ENCODE peak calls at places on chromosomes 16 and 17, in four cellular contexts. T is neural progenitor cell, P is adrenal gland, Q is pancreas. V is an unnamed sample.

GRCh38 chr17:35801583-35802224 is 6.3 kb upstream of the MMP28 start:
- DNase-seq in T (no peak), P (peak), Q (no peak), V (no peak)

GRCh38 chr17:58755577-58756245 is at the start of gene PPM1E:
- DNase-seq in T (peak), P (peak), Q (peak), V (no peak)

GRCh38 chr16:47925811-47926460 is 229.9 kb downstream of the ABCC12 start:
- DNase-seq in T (no peak), P (no peak), Q (no peak), V (no peak)

GRCh38 chr16:15509051-15509592 is 74.7 kb downstream of the BMERB1 start:
- DNase-seq in T (no peak), P (no peak), Q (no peak), V (no peak)

GRCh38 chr16:57383276-57384247 is 11.3 kb downstream of the CX3CL1 start:
- DNase-seq in T (no peak), P (no peak), Q (no peak), V (no peak)

GRCh38 chr17:81483085-81483861 is 29.3 kb downstream of the ACTG1 start:
- DNase-seq in T (peak), P (no peak), Q (peak), V (no peak)

GRCh38 chr16:30958164-30959083 is 870 bp downstream of the SETD1A start:
- DNase-seq in T (peak), P (peak), Q (peak), V (no peak)

GRCh38 chr17:81335388-81336157 is 40.5 kb upstream of the SLC38A10 start:
- DNase-seq in T (no peak), P (no peak), Q (no peak), V (no peak)

GRCh38 chr16:20866161-20866772 is 33.9 kb downstream of the DCUN1D3 start:
- DNase-seq in T (peak), P (peak), Q (peak), V (peak)

GRCh38 chr17:49996121-49996494 is 1.1 kb upstream of the DLX3 start:
- DNase-seq in T (peak), P (no peak), Q (no peak), V (no peak)

GRCh38 chr17:32757963-32758362 is 119.0 kb downstream of the MYO1D start:
- DNase-seq in T (no peak), P (no peak), Q (no peak), V (no peak)

GRCh38 chr17:27240086-27240801 is 53.7 kb upstream of the WSB1 start:
- DNase-seq in T (no peak), P (no peak), Q (no peak), V (no peak)

GRCh38 chr16:65975049-65975708 is 391.3 kb upstream of the CDH5 start:
- DNase-seq in T (peak), P (peak), Q (no peak), V (no peak)

GRCh38 chr17:82751571-82752370 is at the start of gene TBCD:
- DNase-seq in T (peak), P (peak), Q (peak), V (peak)

GRCh38 chr16:16021020-16021419 is 71.6 kb downstream of the ABCC1 start:
- DNase-seq in T (no peak), P (no peak), Q (no peak), V (no peak)

GRCh38 chr17:47990962-47991731 is 20.2 kb downstream of the CDK5RAP3 start:
- DNase-seq in T (peak), P (no peak), Q (no peak), V (no peak)

GRCh38 chr17:22514767-22515320 is 822.5 kb downstream of the KCNJ18 start:
- DNase-seq in T (no peak), P (no peak), Q (no peak), V (no peak)

GRCh38 chr17:22516861-22517636 is 824.7 kb downstream of the KCNJ18 start:
- DNase-seq in T (no peak), P (no peak), Q (no peak), V (peak)

GRCh38 chr17:22518185-22518584 is 825.9 kb downstream of the KCNJ18 start:
- DNase-seq in T (no peak), P (no peak), Q (no peak), V (no peak)

GRCh38 chr17:22515599-22515998 is 823.3 kb downstream of the KCNJ18 start:
- DNase-seq in T (no peak), P (no peak), Q (no peak), V (peak)

DNA sequence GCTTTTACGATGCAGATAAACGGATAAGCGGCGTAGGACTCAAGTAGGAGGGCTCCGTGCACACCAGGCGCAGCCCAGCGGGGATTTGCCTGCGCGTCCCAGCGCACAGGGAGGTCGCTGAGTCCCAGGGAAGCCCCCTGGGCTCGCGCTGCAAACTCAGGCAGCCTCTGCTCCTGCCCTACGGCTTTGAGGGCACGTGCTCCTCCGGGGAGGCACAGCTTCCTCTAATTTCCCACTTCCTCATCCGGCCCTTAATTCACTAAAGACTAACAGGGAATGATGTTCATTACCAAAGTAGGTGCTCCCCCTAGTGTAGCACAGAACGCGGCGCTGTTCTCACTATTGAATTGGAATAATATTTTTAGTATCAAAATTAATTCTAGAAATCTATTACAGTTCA is 825.4 kb downstream of the KCNJ18 start:
- DNase-seq in T (no peak), P (no peak), Q (no peak), V (no peak)
- TF ChIP-seq CTCF in T (no peak), P (no peak), Q (no peak), V (no peak)

GRCh38 chr17:37830151-37830993 is 85.5 kb upstream of the HNF1B start:
- DNase-seq in T (no peak), P (no peak), Q (no peak), V (no peak)

GRCh38 chr17:37836593-37836992 is 87.6 kb upstream of the TBC1D3K start:
- DNase-seq in T (no peak), P (no peak), Q (no peak), V (no peak)

GRCh38 chr17:37831492-37831891 is 86.6 kb upstream of the HNF1B start:
- DNase-seq in T (no peak), P (no peak), Q (no peak), V (no peak)

GRCh38 chr17:37833237-37833859 is 88.5 kb upstream of the HNF1B start:
- DNase-seq in T (no peak), P (peak), Q (no peak), V (no peak)

GRCh38 chr17:37834168-37834567 is 89.3 kb upstream of the HNF1B start:
- DNase-seq in T (no peak), P (no peak), Q (no peak), V (no peak)
- H3K4me3 ChIP-seq in T (no peak), P (no peak), Q (no peak), V (no peak)

DNA sequence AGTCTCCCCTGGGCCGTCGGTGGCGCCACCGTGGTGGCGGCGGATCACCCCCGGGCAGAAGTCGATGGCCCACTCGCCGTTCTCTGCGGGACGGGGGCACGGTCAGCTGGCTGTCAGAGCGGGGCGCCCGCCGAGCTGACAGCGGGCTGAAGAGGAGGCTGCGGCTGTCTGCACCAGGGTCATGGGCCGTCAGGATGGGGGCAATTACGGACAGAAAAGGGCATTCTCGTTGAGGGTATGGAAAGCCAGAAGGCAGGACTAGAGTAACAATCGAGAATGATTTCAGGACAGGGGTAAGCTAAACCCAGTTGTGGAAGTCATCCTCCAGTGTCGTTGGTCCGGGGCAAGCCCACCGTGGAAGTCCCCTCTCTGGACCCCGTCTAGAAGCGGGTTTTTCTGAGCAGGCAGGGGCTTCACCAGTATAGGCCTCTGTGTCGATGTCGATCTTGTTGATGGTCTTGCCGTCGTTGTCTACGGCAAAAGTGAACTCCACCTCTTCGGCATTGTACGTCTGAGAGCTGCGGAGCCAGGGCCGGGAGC is 1.7 kb downstream of the CHRNE start:
- DNase-seq in T (no peak), P (no peak), Q (no peak), V (peak)
- H3K27ac ChIP-seq in T (no peak), P (no peak), Q (peak), V (no peak)

DNA sequence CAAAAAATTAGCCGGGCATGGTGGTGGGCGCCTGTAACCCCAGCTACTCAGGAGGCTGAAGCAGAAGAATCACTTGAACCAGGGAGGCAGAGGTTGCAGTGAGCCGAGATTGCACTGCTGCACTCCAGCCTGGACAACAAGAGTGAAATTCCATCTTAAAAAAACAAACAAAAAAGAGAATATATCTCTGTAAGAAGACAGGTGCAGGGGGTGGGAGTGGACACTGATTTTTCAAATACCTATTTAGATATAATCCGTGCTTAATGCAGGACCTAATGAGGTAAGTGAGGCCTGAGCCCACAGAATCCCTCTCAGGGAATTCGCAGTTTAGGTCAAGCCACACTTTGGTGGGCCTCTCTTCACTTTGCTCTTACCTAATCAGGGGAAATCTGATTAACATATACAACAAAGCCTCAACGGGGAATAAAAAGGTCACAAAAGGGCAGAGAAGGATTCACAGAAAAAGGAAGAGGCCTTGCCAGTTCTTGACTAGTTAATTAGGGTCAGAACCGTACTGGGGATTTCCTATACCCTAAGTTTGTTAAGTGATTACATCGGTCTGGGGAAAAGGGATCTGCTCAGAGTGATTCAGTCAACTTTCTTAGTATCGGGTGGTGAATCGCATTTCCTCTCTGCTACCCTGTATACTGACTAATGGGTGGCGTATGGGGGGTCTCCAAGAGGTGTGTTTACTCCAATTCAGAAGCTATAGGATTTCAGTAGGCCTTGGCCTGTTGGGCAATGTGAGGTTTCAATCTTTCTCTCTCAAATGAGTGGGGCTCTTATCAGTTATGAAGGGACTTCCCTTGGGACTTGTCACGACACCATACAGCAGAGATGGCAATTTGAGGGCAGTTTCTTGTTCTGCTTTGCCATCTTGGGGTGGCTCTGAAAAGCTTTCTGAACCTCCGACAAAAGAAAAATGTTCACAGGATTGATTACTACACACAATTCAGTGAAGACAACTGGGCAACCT is 1.9 kb upstream of the NFAT5 start:
- DNase-seq in T (peak), P (no peak), Q (no peak), V (no peak)
- TF ChIP-seq CTCF in T (no peak), P (no peak), Q (no peak), V (no peak)

GRCh38 chr17:8675306-8675705 is 44.8 kb upstream of the MYH10 start:
- DNase-seq in T (no peak), P (no peak), Q (no peak), V (no peak)
- H3K4me3 ChIP-seq in T (no peak), P (no peak), Q (no peak), V (peak)

V was measured in coronary artery.